ENCODE peak calls at places on chromosomes 3 and 15, in six cellular contexts. One of them, this sample, is unnamed.

GRCh38 chr3:13876451-13876850 is 3.4 kb downstream of the WNT7A start:
- DNase-seq in sigmoid colon: no peak
- DNase-seq in breast epithelium: no peak
- DNase-seq in upper lobe of right lung: peak; percentile 36
- DNase-seq in CD4-positive, alpha-beta memory T cell: no peak
- DNase-seq in mesenchymal stem cell: no peak
- DNase-seq in this sample: no peak

GRCh38 chr3:177946965-177947364 is 589.3 kb upstream of the KCNMB2 start:
- DNase-seq in CD4-positive, alpha-beta memory T cell: no peak
- DNase-seq in sigmoid colon: no peak
- DNase-seq in mesenchymal stem cell: no peak
- DNase-seq in upper lobe of right lung: no peak
- DNase-seq in breast epithelium: no peak
- DNase-seq in this sample: peak; percentile 80

GRCh38 chr15:63909819-63910437 is 76.2 kb upstream of the HERC1 start:
- DNase-seq in sigmoid colon: no peak
- DNase-seq in upper lobe of right lung: no peak
- DNase-seq in breast epithelium: no peak
- DNase-seq in CD4-positive, alpha-beta memory T cell: no peak
- DNase-seq in mesenchymal stem cell: peak; percentile 23
- DNase-seq in this sample: no peak

GRCh38 chr3:94285874-94286273 is 223.0 kb downstream of the NSUN3 start:
- DNase-seq in breast epithelium: no peak
- DNase-seq in upper lobe of right lung: no peak
- DNase-seq in mesenchymal stem cell: no peak
- DNase-seq in CD4-positive, alpha-beta memory T cell: no peak
- DNase-seq in sigmoid colon: no peak
- DNase-seq in this sample: no peak

GRCh38 chr3:138781012-138781470 is 53.7 kb downstream of the PIK3CB start:
- DNase-seq in upper lobe of right lung: no peak
- DNase-seq in breast epithelium: no peak
- DNase-seq in mesenchymal stem cell: peak; percentile 8
- DNase-seq in sigmoid colon: no peak
- DNase-seq in CD4-positive, alpha-beta memory T cell: peak; percentile 79
- DNase-seq in this sample: no peak

GRCh38 chr15:40083756-40084101 is 24.9 kb downstream of the BMF start:
- DNase-seq in CD4-positive, alpha-beta memory T cell: no peak
- DNase-seq in breast epithelium: no peak
- DNase-seq in sigmoid colon: no peak
- DNase-seq in mesenchymal stem cell: no peak
- DNase-seq in upper lobe of right lung: no peak
- DNase-seq in this sample: no peak

GRCh38 chr3:151537751-151538150 is 76.9 kb upstream of the IGSF10 start:
- DNase-seq in CD4-positive, alpha-beta memory T cell: no peak
- DNase-seq in breast epithelium: no peak
- DNase-seq in sigmoid colon: no peak
- DNase-seq in mesenchymal stem cell: no peak
- DNase-seq in upper lobe of right lung: no peak
- DNase-seq in this sample: no peak

GRCh38 chr3:32391643-32392529 is at the start of gene CMTM7:
- DNase-seq in mesenchymal stem cell: peak; percentile 52
- DNase-seq in breast epithelium: peak; percentile 62
- DNase-seq in sigmoid colon: peak; percentile 82
- DNase-seq in upper lobe of right lung: peak; percentile 91
- DNase-seq in CD4-positive, alpha-beta memory T cell: peak; percentile 57
- DNase-seq in this sample: no peak

GRCh38 chr15:37880009-37880834 is 54.2 kb upstream of the TMCO5A start:
- DNase-seq in CD4-positive, alpha-beta memory T cell: no peak
- DNase-seq in sigmoid colon: no peak
- DNase-seq in breast epithelium: no peak
- DNase-seq in mesenchymal stem cell: peak; percentile 65
- DNase-seq in upper lobe of right lung: no peak
- DNase-seq in this sample: peak; percentile 75

GRCh38 chr15:67523337-67523736 is 2.4 kb downstream of the C15orf61 start:
- DNase-seq in upper lobe of right lung: no peak
- DNase-seq in breast epithelium: no peak
- DNase-seq in sigmoid colon: no peak
- DNase-seq in mesenchymal stem cell: no peak
- DNase-seq in CD4-positive, alpha-beta memory T cell: no peak
- DNase-seq in this sample: no peak

GRCh38 chr3:53724566-53724965 is 121.7 kb downstream of the CHDH start:
- DNase-seq in breast epithelium: no peak
- DNase-seq in upper lobe of right lung: no peak
- DNase-seq in CD4-positive, alpha-beta memory T cell: no peak
- DNase-seq in mesenchymal stem cell: no peak
- DNase-seq in sigmoid colon: peak; percentile 8
- DNase-seq in this sample: no peak

GRCh38 chr3:65833761-65834505 is 204.8 kb downstream of the MAGI1 start:
- DNase-seq in CD4-positive, alpha-beta memory T cell: no peak
- DNase-seq in sigmoid colon: no peak
- DNase-seq in breast epithelium: no peak
- DNase-seq in upper lobe of right lung: no peak
- DNase-seq in mesenchymal stem cell: peak; percentile 60
- DNase-seq in this sample: no peak

GRCh38 chr15:98169551-98169950 is 209.0 kb downstream of the ARRDC4 start:
- DNase-seq in sigmoid colon: no peak
- DNase-seq in breast epithelium: no peak
- DNase-seq in CD4-positive, alpha-beta memory T cell: no peak
- DNase-seq in mesenchymal stem cell: no peak
- DNase-seq in upper lobe of right lung: no peak
- DNase-seq in this sample: no peak

GRCh38 chr3:142960322-142960850 is 3.1 kb downstream of the PAQR9 start:
- DNase-seq in mesenchymal stem cell: no peak
- DNase-seq in upper lobe of right lung: no peak
- DNase-seq in breast epithelium: no peak
- DNase-seq in sigmoid colon: no peak
- DNase-seq in CD4-positive, alpha-beta memory T cell: no peak
- DNase-seq in this sample: no peak

GRCh38 chr3:54538346-54538745 is 389.5 kb downstream of the LRTM1 start:
- DNase-seq in CD4-positive, alpha-beta memory T cell: no peak
- DNase-seq in upper lobe of right lung: no peak
- DNase-seq in mesenchymal stem cell: no peak
- DNase-seq in sigmoid colon: no peak
- DNase-seq in breast epithelium: no peak
- DNase-seq in this sample: no peak

GRCh38 chr3:197498499-197499241 is 57.1 kb downstream of the BDH1 start:
- DNase-seq in sigmoid colon: no peak
- DNase-seq in CD4-positive, alpha-beta memory T cell: no peak
- DNase-seq in mesenchymal stem cell: no peak
- DNase-seq in breast epithelium: no peak
- DNase-seq in upper lobe of right lung: no peak
- DNase-seq in this sample: no peak

GRCh38 chr15:89728254-89728653 is 22.8 kb downstream of the MESP1 start:
- DNase-seq in breast epithelium: no peak
- DNase-seq in upper lobe of right lung: no peak
- DNase-seq in mesenchymal stem cell: peak; percentile 77
- DNase-seq in CD4-positive, alpha-beta memory T cell: no peak
- DNase-seq in sigmoid colon: no peak
- DNase-seq in this sample: peak; percentile 22

GRCh38 chr3:158802399-158803023 is 657 bp downstream of the MFSD1 start:
- DNase-seq in mesenchymal stem cell: peak; percentile 57
- DNase-seq in CD4-positive, alpha-beta memory T cell: peak; percentile 14
- DNase-seq in breast epithelium: no peak
- DNase-seq in upper lobe of right lung: no peak
- DNase-seq in sigmoid colon: no peak
- DNase-seq in this sample: no peak

GRCh38 chr3:107117922-107118576 is 259.2 kb upstream of the CCDC54 start:
- DNase-seq in mesenchymal stem cell: peak; percentile 64
- DNase-seq in upper lobe of right lung: no peak
- DNase-seq in sigmoid colon: no peak
- DNase-seq in breast epithelium: no peak
- DNase-seq in CD4-positive, alpha-beta memory T cell: no peak
- DNase-seq in this sample: peak; percentile 71

DNA sequence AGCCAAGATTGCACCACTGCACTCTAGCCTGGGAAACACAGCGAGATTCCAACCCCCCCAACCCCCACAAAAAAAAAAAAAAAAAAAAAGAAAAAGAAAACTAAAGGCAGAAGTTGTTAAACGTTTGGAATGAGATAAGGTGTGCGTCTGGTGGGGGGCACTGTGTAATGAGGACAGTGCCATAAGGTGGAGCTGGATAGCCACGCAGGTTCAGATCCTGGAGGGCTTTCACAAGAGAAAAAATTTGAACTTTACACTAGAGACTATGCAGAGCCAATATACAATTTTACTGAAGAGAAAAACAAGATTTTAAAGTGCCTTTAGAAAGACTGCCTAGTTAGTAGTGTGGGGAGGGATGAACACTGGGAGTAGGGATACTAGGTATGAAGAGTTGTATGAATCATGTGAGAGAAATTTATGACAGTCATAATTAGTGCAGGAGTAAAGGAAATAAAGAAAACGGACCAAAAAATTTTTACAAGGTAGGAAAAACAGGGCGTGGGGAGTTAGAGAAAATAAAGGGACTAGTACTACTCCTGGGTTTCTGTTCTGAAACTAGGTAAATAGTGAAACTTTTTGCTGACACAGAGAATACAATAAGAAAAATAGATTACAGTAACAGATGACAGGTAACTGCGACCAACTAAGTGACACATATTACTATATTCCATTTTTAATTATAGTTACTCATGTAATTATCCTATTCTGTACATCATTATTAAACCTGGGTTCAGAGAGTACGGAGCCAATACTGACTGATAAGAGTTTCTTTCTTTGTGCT is 108.1 kb downstream of the PEAK1 start:
- DNase-seq in breast epithelium: no peak
- DNase-seq in upper lobe of right lung: no peak
- DNase-seq in sigmoid colon: no peak
- DNase-seq in CD4-positive, alpha-beta memory T cell: no peak
- DNase-seq in mesenchymal stem cell: no peak
- DNase-seq in this sample: no peak
- H3K27ac ChIP-seq in breast epithelium: no peak overlapping the region
- H3K27ac ChIP-seq in upper lobe of right lung: no peak overlapping the region
- H3K27ac ChIP-seq in sigmoid colon: no peak overlapping the region
- H3K27ac ChIP-seq in CD4-positive, alpha-beta memory T cell: no peak overlapping the region
- H3K27ac ChIP-seq in mesenchymal stem cell: no peak overlapping the region
- H3K27ac ChIP-seq in this sample: no peak overlapping the region

GRCh38 chr3:171835116-171835515 is 8.0 kb upstream of the TMEM212 start:
- DNase-seq in breast epithelium: no peak
- DNase-seq in CD4-positive, alpha-beta memory T cell: no peak
- DNase-seq in upper lobe of right lung: no peak
- DNase-seq in mesenchymal stem cell: peak; percentile 18
- DNase-seq in sigmoid colon: no peak
- DNase-seq in this sample: no peak
- H3K27ac ChIP-seq in breast epithelium: no peak overlapping the region
- H3K27ac ChIP-seq in CD4-positive, alpha-beta memory T cell: no peak overlapping the region
- H3K27ac ChIP-seq in upper lobe of right lung: no peak overlapping the region
- H3K27ac ChIP-seq in mesenchymal stem cell: no peak overlapping the region
- H3K27ac ChIP-seq in sigmoid colon: no peak overlapping the region
- H3K27ac ChIP-seq in this sample: no peak overlapping the region

GRCh38 chr15:81182746-81183402 is 13.8 kb upstream of the IL16 start:
- DNase-seq in CD4-positive, alpha-beta memory T cell: no peak
- DNase-seq in upper lobe of right lung: no peak
- DNase-seq in mesenchymal stem cell: no peak
- DNase-seq in breast epithelium: no peak
- DNase-seq in sigmoid colon: peak; percentile 70
- DNase-seq in this sample: no peak

GRCh38 chr15:81182031-81182745 is 14.5 kb upstream of the IL16 start:
- DNase-seq in upper lobe of right lung: no peak
- DNase-seq in breast epithelium: no peak
- DNase-seq in sigmoid colon: no peak
- DNase-seq in mesenchymal stem cell: no peak
- DNase-seq in CD4-positive, alpha-beta memory T cell: no peak
- DNase-seq in this sample: no peak

GRCh38 chr15:81183403-81183760 is 13.3 kb upstream of the IL16 start:
- DNase-seq in CD4-positive, alpha-beta memory T cell: no peak
- DNase-seq in mesenchymal stem cell: no peak
- DNase-seq in breast epithelium: no peak
- DNase-seq in upper lobe of right lung: no peak
- DNase-seq in sigmoid colon: no peak
- DNase-seq in this sample: no peak

GRCh38 chr15:81178365-81178764 is 18.3 kb upstream of the IL16 start:
- DNase-seq in mesenchymal stem cell: no peak
- DNase-seq in CD4-positive, alpha-beta memory T cell: no peak
- DNase-seq in sigmoid colon: no peak
- DNase-seq in upper lobe of right lung: no peak
- DNase-seq in breast epithelium: no peak
- DNase-seq in this sample: no peak

GRCh38 chr15:81181220-81181619 is 15.5 kb upstream of the IL16 start:
- DNase-seq in sigmoid colon: no peak
- DNase-seq in breast epithelium: no peak
- DNase-seq in mesenchymal stem cell: no peak
- DNase-seq in CD4-positive, alpha-beta memory T cell: no peak
- DNase-seq in upper lobe of right lung: no peak
- DNase-seq in this sample: no peak
- H3K27ac ChIP-seq in sigmoid colon: peak overlapping the region; percentile 49
- H3K27ac ChIP-seq in breast epithelium: no peak overlapping the region
- H3K27ac ChIP-seq in mesenchymal stem cell: no peak overlapping the region
- H3K27ac ChIP-seq in CD4-positive, alpha-beta memory T cell: no peak overlapping the region
- H3K27ac ChIP-seq in upper lobe of right lung: peak overlapping the region; percentile 87
- H3K27ac ChIP-seq in this sample: no peak overlapping the region

GRCh38 chr3:35487396-35487795 is 151.9 kb upstream of the ARPP21 start:
- DNase-seq in breast epithelium: no peak
- DNase-seq in CD4-positive, alpha-beta memory T cell: no peak
- DNase-seq in upper lobe of right lung: no peak
- DNase-seq in mesenchymal stem cell: no peak
- DNase-seq in sigmoid colon: no peak
- DNase-seq in this sample: no peak
- H3K27ac ChIP-seq in breast epithelium: no peak overlapping the region
- H3K27ac ChIP-seq in CD4-positive, alpha-beta memory T cell: no peak overlapping the region
- H3K27ac ChIP-seq in upper lobe of right lung: no peak overlapping the region
- H3K27ac ChIP-seq in mesenchymal stem cell: no peak overlapping the region
- H3K27ac ChIP-seq in sigmoid colon: no peak overlapping the region
- H3K27ac ChIP-seq in this sample: no peak overlapping the region

DNA sequence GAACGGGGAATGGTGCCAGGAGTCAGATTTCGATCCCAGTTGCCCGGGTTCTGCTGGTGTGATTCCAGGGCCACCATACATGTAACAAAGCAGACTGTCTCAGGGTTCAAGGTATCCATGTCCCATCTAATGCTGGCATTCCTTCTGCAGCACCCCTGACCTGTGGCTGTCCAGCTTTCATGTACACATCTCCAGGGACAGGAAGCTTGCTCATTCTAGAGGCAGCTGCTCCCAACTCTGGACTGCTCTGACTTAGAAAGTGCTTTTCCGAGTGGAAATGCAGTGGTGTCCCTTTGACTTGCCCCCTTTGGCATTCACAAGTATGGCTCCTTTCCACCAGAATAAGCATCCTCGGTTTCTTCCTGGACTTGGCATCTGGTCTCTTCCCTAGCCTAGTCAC is 30.9 kb downstream of the PML start:
- DNase-seq in breast epithelium: no peak
- DNase-seq in CD4-positive, alpha-beta memory T cell: no peak
- DNase-seq in sigmoid colon: no peak
- DNase-seq in upper lobe of right lung: peak; percentile 20
- DNase-seq in mesenchymal stem cell: no peak
- DNase-seq in this sample: no peak
- H3K27ac ChIP-seq in breast epithelium: peak overlapping the region; percentile 25
- H3K27ac ChIP-seq in CD4-positive, alpha-beta memory T cell: no peak overlapping the region
- H3K27ac ChIP-seq in sigmoid colon: no peak overlapping the region
- H3K27ac ChIP-seq in upper lobe of right lung: no peak overlapping the region
- H3K27ac ChIP-seq in mesenchymal stem cell: no peak overlapping the region
- H3K27ac ChIP-seq in this sample: no peak overlapping the region

DNA sequence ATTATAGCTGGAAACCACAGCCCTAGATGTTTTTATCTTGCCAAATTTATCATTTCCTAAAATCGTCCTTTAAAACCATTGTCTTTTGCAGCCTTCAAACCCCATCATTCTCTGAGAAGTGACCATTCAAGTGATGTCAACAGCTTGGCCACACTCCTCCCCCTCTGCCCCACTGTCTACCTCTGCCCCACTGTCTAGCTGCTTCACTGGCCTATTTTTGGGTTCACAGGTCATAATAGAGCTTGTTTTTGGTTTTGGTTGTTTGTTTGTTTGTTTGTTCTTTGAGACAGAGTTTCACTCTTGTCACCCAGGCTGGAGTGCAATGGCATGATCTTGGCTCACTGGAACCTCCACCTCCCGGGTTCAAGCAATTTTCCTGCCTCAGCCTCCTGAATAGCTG is 93.2 kb upstream of the IL12A start:
- DNase-seq in sigmoid colon: no peak
- DNase-seq in CD4-positive, alpha-beta memory T cell: no peak
- DNase-seq in upper lobe of right lung: no peak
- DNase-seq in mesenchymal stem cell: no peak
- DNase-seq in breast epithelium: no peak
- DNase-seq in this sample: no peak
- H3K27ac ChIP-seq in sigmoid colon: no peak overlapping the region
- H3K27ac ChIP-seq in CD4-positive, alpha-beta memory T cell: no peak overlapping the region
- H3K27ac ChIP-seq in upper lobe of right lung: no peak overlapping the region
- H3K27ac ChIP-seq in mesenchymal stem cell: no peak overlapping the region
- H3K27ac ChIP-seq in breast epithelium: no peak overlapping the region
- H3K27ac ChIP-seq in this sample: no peak overlapping the region